ENCODE peak calls at places on chromosomes 5 and 9, in four cellular contexts. One of them, this sample, is unnamed.

GRCh38 chr5:125481506-125482455 is 735.3 kb upstream of the ZNF608 start:
- DNase-seq in activated B cell treated with CpG ODN at 0.5 μM for 24 hours: no peak
- DNase-seq in astrocyte of the cerebellum: no peak
- DNase-seq in transverse colon: no peak
- DNase-seq in this sample: no peak

GRCh38 chr9:109504689-109505088 is 6.6 kb upstream of the PTPN3 start:
- DNase-seq in activated B cell treated with CpG ODN at 0.5 μM for 24 hours: no peak
- DNase-seq in astrocyte of the cerebellum: no peak
- DNase-seq in transverse colon: no peak
- DNase-seq in this sample: no peak

GRCh38 chr9:5629312-5630037 is 568 bp downstream of the RIC1 start:
- DNase-seq in activated B cell treated with CpG ODN at 0.5 μM for 24 hours: no peak
- DNase-seq in astrocyte of the cerebellum: no peak
- DNase-seq in transverse colon: peak
- DNase-seq in this sample: peak

GRCh38 chr5:120684213-120684612 is 220.1 kb downstream of the PRR16 start:
- DNase-seq in activated B cell treated with CpG ODN at 0.5 μM for 24 hours: no peak
- DNase-seq in astrocyte of the cerebellum: no peak
- DNase-seq in transverse colon: no peak
- DNase-seq in this sample: no peak

GRCh38 chr9:6133346-6134063 is 82.1 kb upstream of the IL33 start:
- DNase-seq in activated B cell treated with CpG ODN at 0.5 μM for 24 hours: no peak
- DNase-seq in astrocyte of the cerebellum: peak
- DNase-seq in transverse colon: no peak
- DNase-seq in this sample: peak

GRCh38 chr9:75858497-75859092 is 31.9 kb upstream of the PCSK5 start:
- DNase-seq in activated B cell treated with CpG ODN at 0.5 μM for 24 hours: no peak
- DNase-seq in astrocyte of the cerebellum: no peak
- DNase-seq in transverse colon: no peak
- DNase-seq in this sample: no peak

GRCh38 chr9:76658510-76659231 is 105.6 kb upstream of the PCA3 start:
- DNase-seq in activated B cell treated with CpG ODN at 0.5 μM for 24 hours: no peak
- DNase-seq in astrocyte of the cerebellum: peak
- DNase-seq in transverse colon: no peak
- DNase-seq in this sample: no peak

GRCh38 chr5:78930742-78931141 is 54.4 kb downstream of the ARSB start:
- DNase-seq in activated B cell treated with CpG ODN at 0.5 μM for 24 hours: no peak
- DNase-seq in astrocyte of the cerebellum: peak
- DNase-seq in transverse colon: no peak
- DNase-seq in this sample: no peak

GRCh38 chr9:77899679-77900354 is 131.8 kb downstream of the GNAQ start:
- DNase-seq in activated B cell treated with CpG ODN at 0.5 μM for 24 hours: no peak
- DNase-seq in astrocyte of the cerebellum: peak
- DNase-seq in transverse colon: no peak
- DNase-seq in this sample: no peak

GRCh38 chr9:21561502-21561901 is 79.4 kb upstream of the IFNE start:
- DNase-seq in activated B cell treated with CpG ODN at 0.5 μM for 24 hours: no peak
- DNase-seq in astrocyte of the cerebellum: no peak
- DNase-seq in transverse colon: no peak
- DNase-seq in this sample: no peak

GRCh38 chr9:134488901-134489280 is 152.7 kb upstream of the COL5A1 start:
- DNase-seq in activated B cell treated with CpG ODN at 0.5 μM for 24 hours: no peak
- DNase-seq in astrocyte of the cerebellum: no peak
- DNase-seq in transverse colon: no peak
- DNase-seq in this sample: no peak

GRCh38 chr5:109589983-109590382 is 99.7 kb upstream of the MAN2A1 start:
- DNase-seq in activated B cell treated with CpG ODN at 0.5 μM for 24 hours: no peak
- DNase-seq in astrocyte of the cerebellum: no peak
- DNase-seq in transverse colon: no peak
- DNase-seq in this sample: peak

GRCh38 chr5:10724799-10725507 is 36.1 kb downstream of the DAP start:
- DNase-seq in activated B cell treated with CpG ODN at 0.5 μM for 24 hours: no peak
- DNase-seq in astrocyte of the cerebellum: peak
- DNase-seq in transverse colon: peak
- DNase-seq in this sample: no peak

GRCh38 chr5:126369995-126370731 is 53.0 kb upstream of the GRAMD2B start:
- DNase-seq in activated B cell treated with CpG ODN at 0.5 μM for 24 hours: no peak
- DNase-seq in astrocyte of the cerebellum: no peak
- DNase-seq in transverse colon: no peak
- DNase-seq in this sample: no peak

GRCh38 chr9:78371981-78372380 is 75.1 kb downstream of the PSAT1 start:
- DNase-seq in activated B cell treated with CpG ODN at 0.5 μM for 24 hours: no peak
- DNase-seq in astrocyte of the cerebellum: no peak
- DNase-seq in transverse colon: no peak
- DNase-seq in this sample: no peak

GRCh38 chr9:88574993-88575392 is 40.0 kb downstream of the NXNL2 start:
- DNase-seq in activated B cell treated with CpG ODN at 0.5 μM for 24 hours: no peak
- DNase-seq in astrocyte of the cerebellum: no peak
- DNase-seq in transverse colon: no peak
- DNase-seq in this sample: no peak

GRCh38 chr9:105608685-105609598 is 51.0 kb downstream of the FKTN start:
- DNase-seq in activated B cell treated with CpG ODN at 0.5 μM for 24 hours: no peak
- DNase-seq in astrocyte of the cerebellum: peak
- DNase-seq in transverse colon: no peak
- DNase-seq in this sample: no peak

GRCh38 chr9:92242115-92242778 is 51.2 kb downstream of the IARS1 start:
- DNase-seq in activated B cell treated with CpG ODN at 0.5 μM for 24 hours: no peak
- DNase-seq in astrocyte of the cerebellum: peak
- DNase-seq in transverse colon: no peak
- DNase-seq in this sample: no peak

GRCh38 chr5:96254980-96255681 is 177.9 kb downstream of the PCSK1 start:
- DNase-seq in activated B cell treated with CpG ODN at 0.5 μM for 24 hours: no peak
- DNase-seq in astrocyte of the cerebellum: peak
- DNase-seq in transverse colon: no peak
- DNase-seq in this sample: no peak

DNA sequence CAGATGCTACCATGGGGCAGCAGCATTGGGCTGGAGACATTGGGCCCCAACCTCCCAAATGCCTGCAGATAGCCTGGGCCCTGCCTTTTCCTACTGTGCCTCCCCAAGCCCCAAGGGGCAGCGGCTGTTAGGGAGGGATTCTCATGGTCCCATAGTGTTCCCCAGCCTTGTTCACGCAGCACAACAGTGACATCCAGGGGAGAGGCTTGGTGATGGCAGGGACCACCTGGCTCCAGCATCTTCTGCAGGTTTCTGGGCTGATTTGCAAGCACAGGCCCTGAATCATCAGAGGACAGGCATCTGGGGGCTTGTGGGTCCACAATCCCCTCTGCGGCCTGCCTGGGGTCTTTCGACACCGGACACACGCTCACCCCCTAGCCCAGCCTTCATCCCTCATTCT is 354.6 kb downstream of the SLIT3 start:
- DNase-seq in activated B cell treated with CpG ODN at 0.5 μM for 24 hours: no peak
- DNase-seq in astrocyte of the cerebellum: no peak
- DNase-seq in transverse colon: no peak
- DNase-seq in this sample: peak
- TF ChIP-seq CTCF in activated B cell treated with CpG ODN at 0.5 μM for 24 hours: no peak
- TF ChIP-seq CTCF in astrocyte of the cerebellum: peak
- TF ChIP-seq CTCF in transverse colon: no peak
- TF ChIP-seq CTCF in this sample: no peak

GRCh38 chr5:154778534-154778933 is 23.4 kb downstream of the LARP1 start:
- DNase-seq in activated B cell treated with CpG ODN at 0.5 μM for 24 hours: no peak
- DNase-seq in astrocyte of the cerebellum: no peak
- DNase-seq in transverse colon: no peak
- DNase-seq in this sample: no peak
- TF ChIP-seq CTCF in activated B cell treated with CpG ODN at 0.5 μM for 24 hours: no peak
- TF ChIP-seq CTCF in astrocyte of the cerebellum: no peak
- TF ChIP-seq CTCF in transverse colon: no peak
- TF ChIP-seq CTCF in this sample: no peak

GRCh38 chr5:74380193-74380592 is 260.3 kb downstream of the ENC1 start:
- DNase-seq in activated B cell treated with CpG ODN at 0.5 μM for 24 hours: no peak
- DNase-seq in astrocyte of the cerebellum: no peak
- DNase-seq in transverse colon: no peak
- DNase-seq in this sample: no peak
- TF ChIP-seq CTCF in activated B cell treated with CpG ODN at 0.5 μM for 24 hours: no peak
- TF ChIP-seq CTCF in astrocyte of the cerebellum: no peak
- TF ChIP-seq CTCF in transverse colon: no peak
- TF ChIP-seq CTCF in this sample: no peak

GRCh38 chr9:95230046-95230445 is 87.5 kb downstream of the FANCC start:
- DNase-seq in activated B cell treated with CpG ODN at 0.5 μM for 24 hours: no peak
- DNase-seq in astrocyte of the cerebellum: no peak
- DNase-seq in transverse colon: no peak
- DNase-seq in this sample: no peak
- TF ChIP-seq CTCF in activated B cell treated with CpG ODN at 0.5 μM for 24 hours: no peak
- TF ChIP-seq CTCF in astrocyte of the cerebellum: no peak
- TF ChIP-seq CTCF in transverse colon: no peak
- TF ChIP-seq CTCF in this sample: no peak

DNA sequence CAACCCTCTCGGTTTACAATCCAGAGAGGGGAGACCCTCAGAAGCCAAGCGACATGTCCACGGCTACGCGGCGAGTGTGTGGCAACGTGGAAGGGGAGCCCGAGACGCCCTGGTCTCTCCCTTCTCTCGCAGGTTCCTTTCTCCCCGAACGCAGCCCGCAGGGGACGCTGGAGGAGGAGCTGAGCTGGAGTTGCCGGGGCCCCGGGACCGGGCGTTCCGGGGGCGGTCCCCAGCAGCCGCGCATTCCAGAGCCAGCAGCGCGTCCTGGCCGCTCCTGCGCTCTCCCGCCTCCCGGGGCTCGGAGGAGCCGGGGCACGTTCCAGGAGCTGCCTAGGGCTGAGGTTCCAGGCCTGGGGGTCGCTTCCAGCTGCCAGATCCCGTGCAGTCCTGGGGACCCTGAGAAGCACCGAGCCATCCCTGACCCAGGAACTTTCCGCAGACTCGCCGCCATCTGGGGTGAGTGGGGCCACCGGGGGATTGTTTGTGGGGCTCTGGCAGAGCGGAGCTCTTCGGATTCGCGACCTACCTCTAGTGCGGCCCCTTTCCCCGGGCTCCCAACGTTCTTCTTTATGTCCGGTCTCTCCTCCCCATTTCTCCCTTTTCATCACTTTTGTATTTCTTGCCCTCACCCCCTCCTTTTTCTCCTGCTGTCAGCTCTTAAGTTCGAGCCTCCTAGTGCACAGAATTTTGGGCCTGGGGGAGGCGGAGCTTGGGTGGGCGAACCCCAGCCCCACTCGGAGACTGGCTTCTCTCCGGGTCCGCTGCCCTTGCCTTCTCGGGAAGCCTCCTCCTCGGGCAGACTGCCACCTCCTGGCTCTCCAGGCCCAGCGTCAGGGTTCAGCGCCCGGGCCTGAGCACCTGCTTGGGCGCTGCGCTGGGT is at the start of gene SMIM3:
- DNase-seq in activated B cell treated with CpG ODN at 0.5 μM for 24 hours: no peak
- DNase-seq in astrocyte of the cerebellum: no peak
- DNase-seq in transverse colon: peak
- DNase-seq in this sample: peak
- TF ChIP-seq CTCF in activated B cell treated with CpG ODN at 0.5 μM for 24 hours: no peak
- TF ChIP-seq CTCF in astrocyte of the cerebellum: peak
- TF ChIP-seq CTCF in transverse colon: peak
- TF ChIP-seq CTCF in this sample: peak

DNA sequence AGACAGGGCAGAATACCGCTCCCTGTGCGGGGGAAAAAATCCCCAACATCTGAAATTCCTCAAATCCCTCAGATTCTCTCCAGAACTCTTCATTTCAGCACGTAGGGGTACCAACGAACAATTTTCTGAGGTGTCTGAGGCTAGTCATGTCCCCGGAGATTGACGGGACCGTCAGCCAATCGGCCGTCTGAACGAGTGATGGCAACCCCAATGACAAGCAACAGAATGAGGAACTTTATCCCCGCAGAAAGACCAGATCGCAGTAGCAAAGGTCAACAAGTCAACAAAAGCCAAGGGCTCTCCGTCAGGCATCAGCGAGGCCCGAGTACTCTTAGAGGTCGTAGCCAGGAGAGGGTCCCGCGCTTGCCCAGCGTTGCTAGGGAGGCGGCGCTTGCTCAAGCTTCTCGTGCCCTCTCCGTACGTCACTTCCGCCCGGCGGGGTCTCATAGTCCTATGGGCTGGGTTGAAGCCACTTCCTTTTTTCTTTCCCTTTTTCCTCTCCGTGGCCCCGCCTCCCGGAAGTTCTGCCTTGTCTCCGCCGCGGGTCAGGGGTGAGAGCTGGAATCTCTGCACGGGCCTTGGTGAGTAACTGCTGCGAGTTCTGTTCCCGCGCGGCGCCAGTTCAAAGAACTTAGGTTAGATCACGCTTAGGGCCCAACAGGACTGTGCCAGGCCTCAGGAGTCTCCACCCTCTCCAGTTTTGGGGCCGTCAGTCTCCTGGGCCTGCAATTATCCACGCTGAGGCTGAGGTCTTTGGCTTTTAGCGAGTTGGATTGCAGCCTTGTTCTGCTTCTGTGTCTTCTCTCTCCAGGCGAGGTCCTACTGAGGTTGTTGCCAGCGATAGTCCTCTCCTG is at the start of gene RNF20:
- DNase-seq in activated B cell treated with CpG ODN at 0.5 μM for 24 hours: peak
- DNase-seq in astrocyte of the cerebellum: peak
- DNase-seq in transverse colon: peak
- DNase-seq in this sample: peak
- TF ChIP-seq CTCF in activated B cell treated with CpG ODN at 0.5 μM for 24 hours: no peak
- TF ChIP-seq CTCF in astrocyte of the cerebellum: no peak
- TF ChIP-seq CTCF in transverse colon: no peak
- TF ChIP-seq CTCF in this sample: no peak

DNA sequence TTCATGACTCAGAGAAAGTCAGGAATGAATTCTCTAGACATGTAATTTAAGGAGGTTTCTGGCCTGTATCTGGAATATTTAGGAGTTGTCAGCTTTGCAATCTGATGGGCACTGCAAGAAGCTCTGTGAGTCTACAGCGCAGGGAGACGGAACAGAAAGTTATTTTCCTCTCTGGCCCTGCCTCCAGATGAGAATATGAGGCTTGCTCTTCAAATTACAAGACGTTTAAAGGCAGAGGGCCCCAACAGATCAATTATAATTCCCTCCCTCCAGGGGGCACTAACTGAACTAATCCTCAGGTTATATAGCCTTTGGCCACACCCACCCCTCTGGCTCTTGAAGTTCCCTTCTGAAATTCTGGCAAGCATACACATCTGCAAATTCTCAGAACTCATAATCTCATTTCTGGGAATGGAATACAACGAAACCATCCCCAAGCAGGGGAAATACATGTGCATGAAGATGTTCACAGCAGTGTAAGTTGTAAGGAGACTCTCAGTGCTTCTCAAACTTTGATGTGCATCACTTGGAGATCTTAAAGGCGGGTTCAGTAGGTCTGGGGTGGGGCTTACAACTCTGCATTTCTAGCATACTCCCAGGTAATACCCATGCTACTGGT is 307.6 kb downstream of the CWC27 start:
- DNase-seq in activated B cell treated with CpG ODN at 0.5 μM for 24 hours: no peak
- DNase-seq in astrocyte of the cerebellum: no peak
- DNase-seq in transverse colon: peak
- DNase-seq in this sample: peak
- TF ChIP-seq CTCF in activated B cell treated with CpG ODN at 0.5 μM for 24 hours: no peak
- TF ChIP-seq CTCF in astrocyte of the cerebellum: peak
- TF ChIP-seq CTCF in transverse colon: no peak
- TF ChIP-seq CTCF in this sample: peak

DNA sequence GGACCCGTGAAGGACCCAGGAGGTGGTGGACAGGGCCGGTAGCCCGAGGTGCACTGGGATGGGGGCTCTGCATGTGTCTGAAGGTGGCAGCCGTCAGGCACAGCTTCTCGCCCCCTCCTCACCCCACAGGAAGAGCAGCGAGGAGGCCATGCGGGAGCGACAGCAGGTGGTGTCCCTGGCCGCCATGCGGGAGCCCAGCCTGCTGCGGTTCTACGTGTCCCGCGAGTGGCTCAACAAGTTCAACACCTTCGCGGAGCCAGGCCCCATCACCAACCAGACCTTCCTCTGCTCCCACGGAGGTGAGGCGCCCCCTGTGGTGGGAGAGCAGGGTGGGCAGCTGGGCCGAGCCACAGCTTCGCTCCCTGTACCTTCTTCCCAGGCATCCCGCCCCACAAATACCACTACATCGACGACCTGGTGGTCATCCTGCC is 39.9 kb downstream of the USP20 start:
- DNase-seq in activated B cell treated with CpG ODN at 0.5 μM for 24 hours: no peak
- DNase-seq in astrocyte of the cerebellum: no peak
- DNase-seq in transverse colon: no peak
- DNase-seq in this sample: no peak
- TF ChIP-seq CTCF in activated B cell treated with CpG ODN at 0.5 μM for 24 hours: no peak
- TF ChIP-seq CTCF in astrocyte of the cerebellum: peak
- TF ChIP-seq CTCF in transverse colon: no peak
- TF ChIP-seq CTCF in this sample: peak

GRCh38 chr5:60927450-60927849 is 17.4 kb downstream of the ERCC8 start:
- DNase-seq in activated B cell treated with CpG ODN at 0.5 μM for 24 hours: no peak
- DNase-seq in astrocyte of the cerebellum: no peak
- DNase-seq in transverse colon: no peak
- DNase-seq in this sample: no peak
- TF ChIP-seq CTCF in activated B cell treated with CpG ODN at 0.5 μM for 24 hours: no peak
- TF ChIP-seq CTCF in astrocyte of the cerebellum: no peak
- TF ChIP-seq CTCF in transverse colon: no peak
- TF ChIP-seq CTCF in this sample: no peak